ENCODE peak calls at places on chromosomes 3 and 15, in ten cellular contexts. E is transverse colon, S is NB4, G is breast epithelium, U is stomach, A is body of pancreas, J is K562, X is heart left ventricle, D is erythroblast, R is right lobe of liver. P is an unnamed sample.
A peak's percentile ranks its signal among the peaks of the same experiment; 100 is the strongest.

GRCh38 chr15:74200871-74201419 is 1.6 kb downstream of the STRA6 start:
- DNase-seq in E (no peak), S (no peak), G (no peak), U (no peak), A (no peak), J (no peak), X (no peak), D (no peak), R (no peak), P (no peak)

GRCh38 chr3:111720681-111721380 is 125.7 kb upstream of the ZBED2 start:
- DNase-seq in E (no peak), S (no peak), G (no peak), U (no peak), A (no peak), J (no peak), X (no peak), D (no peak), R (peak; percentile 78), P (no peak)

GRCh38 chr15:70342554-70343548 is 245.1 kb upstream of the TLE3 start:
- DNase-seq in E (no peak), S (no peak), G (no peak), U (no peak), A (no peak), J (no peak), X (no peak), D (no peak), R (no peak), P (no peak)

GRCh38 chr3:58001979-58002378 is 6.2 kb upstream of the FLNB start:
- DNase-seq in E (no peak), S (no peak), G (no peak), U (no peak), A (no peak), J (no peak), X (no peak), D (no peak), R (no peak), P (no peak)

GRCh38 chr3:29486087-29486486 is 205.2 kb downstream of the RBMS3 start:
- DNase-seq in E (no peak), S (no peak), G (no peak), U (no peak), A (no peak), J (no peak), X (no peak), D (no peak), R (no peak), P (no peak)

GRCh38 chr3:64908292-64908691 is 220.5 kb upstream of the ADAMTS9 start:
- DNase-seq in E (no peak), S (no peak), G (no peak), U (no peak), A (no peak), J (no peak), X (no peak), D (no peak), R (no peak), P (no peak)

GRCh38 chr3:60752800-60753199 is 498.5 kb downstream of the FHIT start:
- DNase-seq in E (no peak), S (no peak), G (no peak), U (no peak), A (no peak), J (no peak), X (no peak), D (no peak), R (no peak), P (no peak)

GRCh38 chr3:65986285-65986684 is 52.4 kb downstream of the MAGI1 start:
- DNase-seq in E (no peak), S (no peak), G (no peak), U (no peak), A (no peak), J (no peak), X (no peak), D (no peak), R (no peak), P (no peak)

GRCh38 chr3:62090066-62090465 is 283.3 kb downstream of the FEZF2 start:
- DNase-seq in E (no peak), S (no peak), G (no peak), U (no peak), A (no peak), J (no peak), X (no peak), D (no peak), R (no peak), P (no peak)

GRCh38 chr3:76500746-76501275 is 539.1 kb upstream of the ROBO2 start:
- DNase-seq in E (no peak), S (no peak), G (no peak), U (no peak), A (no peak), J (no peak), X (no peak), D (no peak), R (no peak), P (no peak)

GRCh38 chr3:50353231-50354004 is 2.8 kb downstream of the CYB561D2 start:
- DNase-seq in E (no peak), S (no peak), G (no peak), U (no peak), A (no peak), J (no peak), X (no peak), D (no peak), R (no peak), P (no peak)
- TF ChIP-seq POLR2A in E (no peak), S (no peak), G (no peak), U (no peak), A (no peak), J (peak; percentile 18), X (no peak), D (no peak), R (no peak), P (no peak)

GRCh38 chr15:88718731-88719130 is 79.9 kb downstream of the ISG20 start:
- DNase-seq in E (no peak), S (no peak), G (no peak), U (no peak), A (no peak), J (no peak), X (no peak), D (no peak), R (no peak), P (no peak)

GRCh38 chr15:88717342-88718017 is 78.7 kb downstream of the ISG20 start:
- DNase-seq in E (no peak), S (no peak), G (no peak), U (no peak), A (no peak), J (no peak), X (no peak), D (no peak), R (no peak), P (no peak)

GRCh38 chr15:88711806-88712205 is 73.0 kb downstream of the ISG20 start:
- DNase-seq in E (no peak), S (no peak), G (no peak), U (no peak), A (no peak), J (no peak), X (no peak), D (no peak), R (no peak), P (no peak)

GRCh38 chr15:88716543-88717341 is 77.9 kb downstream of the ISG20 start:
- DNase-seq in E (no peak), S (no peak), G (no peak), U (no peak), A (no peak), J (no peak), X (no peak), D (no peak), R (no peak), P (no peak)

GRCh38 chr15:88714782-88715372 is 76.1 kb downstream of the ISG20 start:
- DNase-seq in E (no peak), S (no peak), G (no peak), U (no peak), A (peak; percentile 41), J (no peak), X (no peak), D (no peak), R (no peak), P (no peak)
- TF ChIP-seq POLR2A in E (no peak), S (no peak), G (no peak), U (no peak), A (no peak), J (no peak), X (no peak), D (no peak), R (no peak), P (no peak)

DNA sequence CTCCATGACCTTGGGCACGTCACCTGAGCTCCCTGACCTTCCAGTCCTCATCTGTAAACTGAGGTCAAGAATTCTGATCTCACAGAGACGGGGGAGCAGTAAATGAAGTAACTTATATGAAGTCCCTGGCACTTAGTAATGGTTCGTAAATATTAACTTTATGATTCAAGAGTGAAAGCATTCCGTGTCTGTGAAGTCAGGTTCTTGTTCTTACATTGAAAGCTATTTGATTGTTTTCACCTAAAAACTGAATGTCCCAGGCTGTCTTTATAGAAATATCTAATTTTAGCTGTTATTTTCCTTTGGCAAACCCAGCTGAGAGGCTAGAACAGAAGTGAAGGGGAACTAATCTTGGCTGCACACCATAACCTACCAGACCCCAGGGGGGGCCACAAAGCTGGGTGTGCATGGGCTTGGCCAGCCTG is 84.5 kb downstream of the CHSY1 start:
- DNase-seq in E (no peak), S (no peak), G (no peak), U (no peak), A (no peak), J (no peak), X (no peak), D (no peak), R (peak; percentile 8), P (no peak)
- TF ChIP-seq POLR2A in E (no peak), S (no peak), G (no peak), U (no peak), A (no peak), J (no peak), X (no peak), D (no peak), R (no peak), P (no peak)

GRCh38 chr3:49411968-49412631 is at the start of the genes RHOA and TCTA:
- DNase-seq in E (peak; percentile 99), S (peak; percentile 99), G (peak; percentile 99), U (peak; percentile 100), A (peak; percentile 100), J (peak; percentile 95), X (peak; percentile 100), D (peak; percentile 100), R (peak; percentile 99), P (peak; percentile 98)

GRCh38 chr3:49410844-49411549 is 779 bp downstream of the RHOA start:
- DNase-seq in E (no peak), S (no peak), G (peak; percentile 53), U (no peak), A (no peak), J (no peak), X (no peak), D (peak; percentile 70), R (no peak), P (no peak)

GRCh38 chr3:49412632-49413337 is 562 bp downstream of the TCTA start:
- DNase-seq in E (no peak), S (no peak), G (no peak), U (no peak), A (no peak), J (no peak), X (no peak), D (peak; percentile 51), R (no peak), P (no peak)

GRCh38 chr3:49410102-49410843 is 1.5 kb downstream of the RHOA start:
- DNase-seq in E (no peak), S (no peak), G (no peak), U (no peak), A (no peak), J (no peak), X (no peak), D (peak; percentile 45), R (no peak), P (no peak)

GRCh38 chr3:49411550-49411967 is 217 bp downstream of the RHOA start:
- DNase-seq in E (peak; percentile 71), S (peak; percentile 74), G (no peak), U (peak; percentile 66), A (peak; percentile 66), J (peak; percentile 75), X (peak; percentile 80), D (peak; percentile 87), R (peak; percentile 76), P (no peak)
- TF ChIP-seq POLR2A in E (no peak), S (no peak), G (no peak), U (no peak), A (no peak), J (no peak), X (no peak), D (no peak), R (no peak), P (peak; percentile 77)

P was measured in H54.